ENCODE peak calls at places on chromosomes 4 and X, in nine cellular contexts. R, M, A, E, H, P, T, F and G are unnamed samples.

GRCh38 chrX:41449615-41450014 is 2.5 kb downstream of the NYX start:
- DNase-seq in T (no peak), M (no peak), A (no peak), P (peak; percentile 90), R (peak; percentile 58), F (peak; percentile 52), E (no peak), H (no peak), G (no peak)

GRCh38 chr4:37836838-37837413 is 10.4 kb downstream of the PGM2 start:
- DNase-seq in P (no peak), E (no peak), A (no peak), R (no peak), T (no peak), M (no peak), H (no peak), F (peak; percentile 10), G (no peak)

GRCh38 chrX:46582964-46583363 is 9.4 kb downstream of the CHST7 start:
- DNase-seq in E (no peak), H (no peak), A (peak; percentile 93), R (peak; percentile 68), F (peak; percentile 86), T (no peak), M (no peak), P (no peak), G (peak; percentile 45)

GRCh38 chrX:19658030-19658429 is 142.7 kb upstream of the MAP3K15 start:
- DNase-seq in F (peak; percentile 44), R (peak; percentile 50), E (no peak), P (no peak), T (no peak), A (peak; percentile 22), M (no peak), H (no peak), G (no peak)

GRCh38 chrX:120365320-120365719 is 3.4 kb downstream of the ATP1B4 start:
- DNase-seq in A (no peak), E (no peak), P (peak; percentile 60), F (peak; percentile 32), H (no peak), R (peak; percentile 1), T (peak; percentile 60), M (no peak), G (no peak)

GRCh38 chr4:52750819-52751348 is 341 bp downstream of the ERVMER34-1 start:
- DNase-seq in P (no peak), E (no peak), H (no peak), F (no peak), A (peak; percentile 10), T (no peak), M (peak; percentile 16), R (no peak), G (no peak)

GRCh38 chrX:32150141-32150540 is 1061.2 kb downstream of the DMD start:
- DNase-seq in F (no peak), P (no peak), R (no peak), H (no peak), E (no peak), M (no peak), A (no peak), T (no peak), G (no peak)

GRCh38 chr4:73259552-73260140 is 1.0 kb upstream of the ANKRD17 start:
- DNase-seq in A (no peak), M (peak; percentile 4), F (peak; percentile 45), T (no peak), R (no peak), E (no peak), H (no peak), P (no peak), G (no peak)

GRCh38 chr4:2793920-2794706 is 1.2 kb downstream of the SH3BP2 start:
- DNase-seq in P (no peak), E (no peak), T (no peak), R (peak; percentile 71), A (peak; percentile 25), F (peak; percentile 83), H (no peak), M (no peak), G (no peak)

GRCh38 chr4:182752158-182752910 is 164.9 kb downstream of the DCTD start:
- DNase-seq in H (peak; percentile 27), E (no peak), F (peak; percentile 91), M (no peak), R (peak; percentile 49), P (no peak), A (peak; percentile 51), T (no peak), G (no peak)

GRCh38 chrX:70826715-70827114 is 81.8 kb downstream of the TEX11 start:
- DNase-seq in T (no peak), R (no peak), F (no peak), A (no peak), H (no peak), E (no peak), M (no peak), P (no peak), G (no peak)

GRCh38 chr4:82680834-82681233 is 117.8 kb downstream of the SCD5 start:
- DNase-seq in R (peak; percentile 22), P (peak; percentile 41), M (no peak), F (no peak), E (no peak), A (no peak), H (no peak), T (no peak), G (no peak)

GRCh38 chrX:123450217-123450616 is 266.1 kb downstream of the GRIA3 start:
- DNase-seq in R (no peak), H (no peak), T (no peak), P (peak; percentile 26), F (no peak), E (no peak), A (peak; percentile 15), M (no peak), G (no peak)

GRCh38 chrX:9997041-9997440 is 29.9 kb downstream of the CLDN34 start:
- DNase-seq in P (no peak), H (no peak), F (no peak), R (no peak), E (no peak), A (no peak), T (no peak), M (no peak), G (no peak)

GRCh38 chrX:53356186-53356585 is 66.3 kb downstream of the SMC1A start:
- DNase-seq in A (no peak), E (no peak), T (no peak), R (no peak), F (peak; percentile 22), H (no peak), P (no peak), M (peak; percentile 14), G (no peak)

GRCh38 chrX:71994601-71995000 is 84.0 kb downstream of the NHSL2 start:
- DNase-seq in E (no peak), P (no peak), F (no peak), A (peak; percentile 43), H (no peak), M (no peak), R (no peak), T (no peak), G (no peak)

GRCh38 chr4:8368998-8369397 is 71.5 kb downstream of the ACOX3 start:
- DNase-seq in E (no peak), P (no peak), F (no peak), H (no peak), T (no peak), A (no peak), M (no peak), R (no peak), G (no peak)

GRCh38 chr4:177236889-177237288 is 72.8 kb upstream of the NEIL3 start:
- DNase-seq in A (no peak), H (no peak), M (no peak), P (no peak), F (no peak), R (no peak), E (no peak), T (no peak), G (no peak)

GRCh38 chrX:100636321-100636991 is at the start of gene TSPAN6:
- DNase-seq in H (peak; percentile 78), M (peak; percentile 77), R (peak; percentile 89), A (peak; percentile 75), T (peak; percentile 79), P (no peak), F (peak; percentile 90), E (peak; percentile 19), G (peak; percentile 54)

GRCh38 chr4:7750972-7751371 is 188.7 kb downstream of the AFAP1 start:
- DNase-seq in R (no peak), T (no peak), E (no peak), A (no peak), P (no peak), M (no peak), F (no peak), H (no peak), G (no peak)

GRCh38 chr4:140635606-140636005 is 66.8 kb upstream of the UCP1 start:
- DNase-seq in H (no peak), T (no peak), M (no peak), E (no peak), R (no peak), F (peak; percentile 38), P (no peak), A (peak; percentile 46), G (no peak)

GRCh38 chr4:95556460-95556859 is 7.7 kb upstream of the UNC5C start:
- DNase-seq in F (peak; percentile 13), E (no peak), P (no peak), M (no peak), A (peak; percentile 78), R (peak; percentile 75), T (no peak), H (no peak), G (no peak)

GRCh38 chr4:105624530-105624929 is 72.1 kb downstream of the ARHGEF38 start:
- DNase-seq in A (peak; percentile 30), F (peak; percentile 95), T (no peak), M (no peak), H (no peak), R (peak; percentile 3), E (peak; percentile 15), P (no peak), G (peak; percentile 4)